ENCODE peak calls at places on chromosomes 16 and 17, in eight cellular contexts. J, U, N, B, F, M, E and C are unnamed samples.

GRCh38 chr16:66459878-66460277 is 32.8 kb downstream of the BEAN1 start:
- DNase-seq in J (no peak), U (no peak), N (peak; percentile 9), B (no peak), F (no peak), M (no peak), E (no peak), C (no peak)

GRCh38 chr16:69483611-69484010 is 59.2 kb downstream of the CYB5B start:
- DNase-seq in J (no peak), U (no peak), N (no peak), B (no peak), F (no peak), M (no peak), E (no peak), C (no peak)

GRCh38 chr17:52159159-52159809 is 770 bp upstream of the CA10 start:
- DNase-seq in J (no peak), U (no peak), N (no peak), B (no peak), F (no peak), M (no peak), E (no peak), C (no peak)

GRCh38 chr16:83973077-83973476 is 5.0 kb downstream of the NECAB2 start:
- DNase-seq in J (no peak), U (no peak), N (no peak), B (no peak), F (no peak), M (no peak), E (no peak), C (no peak)

GRCh38 chr17:65557349-65558310 is 3.8 kb downstream of the AXIN2 start:
- DNase-seq in J (no peak), U (peak; percentile 37), N (peak; percentile 50), B (no peak), F (peak; percentile 71), M (no peak), E (no peak), C (no peak)

GRCh38 chr17:3870871-3871306 is 22.0 kb downstream of the CAMKK1 start:
- DNase-seq in J (no peak), U (no peak), N (peak; percentile 6), B (no peak), F (no peak), M (no peak), E (no peak), C (no peak)

GRCh38 chr16:69040144-69040909 is 65.1 kb upstream of the HAS3 start:
- DNase-seq in J (no peak), U (no peak), N (peak; percentile 71), B (no peak), F (no peak), M (no peak), E (no peak), C (no peak)

GRCh38 chr17:77191266-77191665 is 50.5 kb downstream of the SEC14L1 start:
- DNase-seq in J (no peak), U (no peak), N (no peak), B (no peak), F (no peak), M (no peak), E (no peak), C (no peak)

GRCh38 chr17:34246872-34247271 is 8.2 kb upstream of the CCL2 start:
- DNase-seq in J (no peak), U (no peak), N (no peak), B (no peak), F (no peak), M (no peak), E (no peak), C (no peak)

GRCh38 chr17:64092952-64093451 is 36.9 kb downstream of the ERN1 start:
- DNase-seq in J (no peak), U (no peak), N (no peak), B (peak; percentile 13), F (no peak), M (no peak), E (no peak), C (no peak)

GRCh38 chr16:88387177-88387576 is 4.4 kb downstream of the ZNF469 start:
- DNase-seq in J (no peak), U (no peak), N (no peak), B (no peak), F (no peak), M (no peak), E (no peak), C (no peak)

GRCh38 chr17:41645371-41646063 is 21.1 kb upstream of the KRT17 start:
- DNase-seq in J (no peak), U (no peak), N (peak; percentile 69), B (no peak), F (no peak), M (no peak), E (no peak), C (no peak)

GRCh38 chr17:31724026-31724425 is 135.0 kb downstream of the COPRS start:
- DNase-seq in J (no peak), U (no peak), N (peak; percentile 90), B (no peak), F (peak; percentile 43), M (no peak), E (no peak), C (no peak)

GRCh38 chr17:76102944-76103273 is 678 bp downstream of the EXOC7 start:
- DNase-seq in J (no peak), U (no peak), N (no peak), B (no peak), F (no peak), M (no peak), E (no peak), C (no peak)

GRCh38 chr17:43868236-43868994 is 21.4 kb downstream of the CD300LG start:
- DNase-seq in J (no peak), U (no peak), N (no peak), B (no peak), F (no peak), M (no peak), E (peak; percentile 17), C (no peak)

GRCh38 chr17:76586741-76587487 is 1.3 kb upstream of the ST6GALNAC2 start:
- DNase-seq in J (no peak), U (no peak), N (no peak), B (peak; percentile 76), F (no peak), M (no peak), E (no peak), C (no peak)

GRCh38 chr17:28710948-28711722 is 553 bp downstream of the PROCA1 start:
- DNase-seq in J (peak; percentile 80), U (peak; percentile 88), N (peak; percentile 87), B (peak; percentile 94), F (no peak), M (peak; percentile 94), E (peak; percentile 88), C (peak; percentile 81)

GRCh38 chr17:57434361-57434760 is 178.0 kb downstream of the MSI2 start:
- DNase-seq in J (no peak), U (no peak), N (no peak), B (no peak), F (no peak), M (no peak), E (no peak), C (no peak)

GRCh38 chr16:81526199-81526598 is 81.6 kb downstream of the CMIP start:
- DNase-seq in J (no peak), U (no peak), N (no peak), B (no peak), F (no peak), M (no peak), E (no peak), C (no peak)

GRCh38 chr17:68937890-68938514 is 17.2 kb downstream of the ABCA8 start:
- DNase-seq in J (no peak), U (no peak), N (no peak), B (no peak), F (no peak), M (no peak), E (no peak), C (no peak)

GRCh38 chr16:68366062-68366461 is 55.2 kb downstream of the PRMT7 start:
- DNase-seq in J (no peak), U (no peak), N (no peak), B (no peak), F (no peak), M (no peak), E (no peak), C (no peak)

GRCh38 chr17:8922451-8922850 is 43.1 kb downstream of the PIK3R5 start:
- DNase-seq in J (no peak), U (no peak), N (peak; percentile 98), B (no peak), F (peak; percentile 90), M (no peak), E (no peak), C (no peak)

GRCh38 chr16:3036726-3037315 is at the start of gene BICDL2:
- DNase-seq in J (no peak), U (no peak), N (no peak), B (no peak), F (no peak), M (no peak), E (no peak), C (no peak)